ENCODE peak calls at places on chromosome 12, in four cellular contexts. T is nephron progenitor cell, S is T follicular helper cell, O is omental fat pad. E is an unnamed sample.

GRCh38 chr12:3225154-3225795 is 148.1 kb downstream of the TSPAN9 start:
- DNase-seq in S (no peak), T (no peak), O (no peak), E (peak)

GRCh38 chr12:68034567-68034966 is 45.3 kb downstream of the IFNG-AS1 start:
- DNase-seq in S (no peak), T (no peak), O (no peak), E (no peak)

GRCh38 chr12:79690606-79691298 is at the start of gene PAWR:
- DNase-seq in T (peak), S (no peak), O (peak), E (no peak)

GRCh38 chr12:108302471-108303311 is 36.4 kb downstream of the CMKLR1 start:
- DNase-seq in T (peak), S (no peak), O (no peak), E (peak)

GRCh38 chr12:132308311-132309161 is 20.9 kb downstream of the GALNT9 start:
- DNase-seq in T (no peak), O (no peak), S (no peak), E (no peak)

GRCh38 chr12:130286041-130286440 is 51.6 kb upstream of the PIWIL1 start:
- DNase-seq in S (no peak), T (peak), O (no peak), E (peak)

GRCh38 chr12:65871865-65872645 is 47.8 kb downstream of the HMGA2 start:
- DNase-seq in T (no peak), O (no peak), S (no peak), E (no peak)

GRCh38 chr12:15276088-15276698 is 46.1 kb upstream of the PTPRO start:
- DNase-seq in O (no peak), T (peak), S (no peak), E (peak)

GRCh38 chr12:27805238-27805637 is 25.2 kb upstream of the MANSC4 start:
- DNase-seq in O (no peak), T (no peak), S (no peak), E (no peak)

GRCh38 chr12:132158677-132159554 is 14.7 kb downstream of the NOC4L start:
- DNase-seq in O (no peak), T (no peak), S (no peak), E (no peak)

GRCh38 chr12:96051756-96052155 is 16.4 kb upstream of the LTA4H start:
- DNase-seq in T (no peak), O (no peak), S (no peak), E (no peak)